ENCODE peak calls at places on chromosomes 11 and 22, in eight cellular contexts. X, M, S, F, T, W, J and L are unnamed samples.
A peak's percentile ranks its signal among the peaks of the same experiment; 100 is the strongest.

GRCh38 chr11:126355324-126355925 is at the start of gene ST3GAL4:
- DNase-seq in F (peak; percentile 89), J (peak; percentile 25), W (peak; percentile 90), X (peak; percentile 78), M (peak; percentile 33), T (no peak), S (peak; percentile 83), L (peak; percentile 65)

GRCh38 chr22:48464246-48464645 is 1363.4 kb downstream of the BRD1 start:
- DNase-seq in F (no peak), X (no peak), M (no peak), T (no peak), W (no peak), J (no peak), S (no peak), L (no peak)

GRCh38 chr22:17980638-17981051 is 43.7 kb downstream of the MICAL3 start:
- DNase-seq in M (peak; percentile 72), J (no peak), W (no peak), F (no peak), S (peak; percentile 81), X (peak; percentile 38), T (no peak), L (peak; percentile 48)

GRCh38 chr11:131966667-131967066 is 596.3 kb downstream of the NTM start:
- DNase-seq in T (no peak), X (no peak), M (no peak), S (no peak), J (no peak), F (no peak), W (no peak), L (no peak)

GRCh38 chr11:133937015-133937414 is 19.8 kb downstream of the IGSF9B start:
- DNase-seq in J (no peak), F (no peak), S (no peak), X (no peak), W (no peak), M (no peak), T (no peak), L (no peak)

GRCh38 chr22:40006641-40007040 is 11.9 kb downstream of the FAM83F start:
- DNase-seq in F (no peak), X (no peak), S (no peak), M (no peak), W (no peak), J (no peak), T (no peak), L (no peak)

GRCh38 chr11:72259490-72259889 is 15.5 kb upstream of the PHOX2A start:
- DNase-seq in J (no peak), W (no peak), M (no peak), T (no peak), S (no peak), F (no peak), X (no peak), L (no peak)

GRCh38 chr11:64900263-64900678 is 16.7 kb downstream of the ATG2A start:
- DNase-seq in M (no peak), S (no peak), X (peak; percentile 32), W (no peak), F (no peak), T (peak; percentile 44), J (no peak), L (no peak)

GRCh38 chr11:114846040-114846791 is 167.9 kb downstream of the NXPE2 start:
- DNase-seq in W (no peak), T (no peak), F (no peak), X (peak; percentile 33), S (no peak), J (no peak), M (no peak), L (no peak)

GRCh38 chr11:12377106-12377823 is at the start of gene PARVA:
- DNase-seq in F (no peak), W (peak; percentile 88), S (peak; percentile 77), X (peak; percentile 75), J (no peak), M (no peak), T (no peak), L (peak; percentile 72)

GRCh38 chr11:11841121-11841604 is 609 bp upstream of the USP47 start:
- DNase-seq in T (no peak), S (peak; percentile 69), J (no peak), M (peak; percentile 44), X (peak; percentile 61), F (no peak), W (peak; percentile 75), L (peak; percentile 33)

GRCh38 chr11:102396708-102397563 is 49.9 kb downstream of the BIRC2 start:
- DNase-seq in J (no peak), M (no peak), F (no peak), W (no peak), X (no peak), S (no peak), T (no peak), L (no peak)

GRCh38 chr22:40332319-40332781 is 13.9 kb upstream of the ADSL start:
- DNase-seq in T (no peak), F (no peak), W (no peak), S (no peak), J (no peak), M (no peak), X (no peak), L (no peak)

GRCh38 chr11:65503606-65503922 is 4.7 kb downstream of the MALAT1 start:
- DNase-seq in T (no peak), X (no peak), M (no peak), W (no peak), J (no peak), F (no peak), S (no peak), L (no peak)

DNA sequence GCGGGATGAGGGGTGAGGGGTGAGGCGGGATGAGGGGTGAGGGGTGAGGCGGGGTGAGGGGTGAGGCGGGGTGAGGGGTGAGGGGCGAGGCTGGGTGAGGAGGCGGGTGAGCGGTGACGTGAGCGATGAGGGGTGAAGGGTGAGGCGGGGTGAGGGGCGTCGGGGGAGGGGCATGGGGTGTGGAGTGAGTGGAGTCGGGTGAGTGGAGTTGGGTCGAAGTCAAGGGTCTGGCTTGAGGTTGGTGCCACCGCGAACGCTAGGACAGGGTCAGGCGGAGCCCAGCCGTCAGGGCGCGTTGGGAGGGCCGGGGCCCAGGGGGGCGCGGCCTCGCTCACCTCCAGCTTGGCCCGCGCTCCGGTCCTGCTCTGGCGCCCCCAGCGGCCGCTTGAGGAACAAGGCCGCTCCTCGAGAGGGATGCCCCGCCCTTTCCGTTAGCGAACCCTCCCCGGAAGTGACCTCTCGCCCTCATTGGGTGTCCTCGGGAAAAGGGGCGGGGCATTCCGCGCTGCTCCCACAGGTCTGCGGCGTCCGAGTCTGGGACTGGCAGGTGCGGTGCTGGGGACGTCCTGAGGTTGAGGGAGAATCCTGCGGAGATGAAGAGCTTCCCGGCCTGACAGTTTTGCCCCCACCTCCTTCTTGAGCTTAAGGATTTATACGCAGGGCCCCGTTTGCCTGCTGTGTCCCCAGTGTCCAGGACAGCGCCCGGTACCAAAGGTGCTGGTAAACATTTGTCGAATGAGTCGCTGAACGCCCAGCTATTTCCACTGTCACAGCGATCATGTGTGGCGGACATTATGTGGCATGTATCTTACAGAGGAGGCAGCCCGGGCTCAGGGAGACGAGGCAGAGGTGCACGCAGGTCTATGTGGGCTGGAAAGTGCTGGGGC is at the start of gene SYCE3:
- DNase-seq in S (peak; percentile 99), M (peak; percentile 99), W (peak; percentile 98), T (peak; percentile 65), J (peak; percentile 84), F (no peak), X (peak; percentile 99), L (peak; percentile 99)
- H3K27ac ChIP-seq in S (peak within 1 kb of the TSS; percentile 73), M (peak within 1 kb of the TSS; percentile 78), W (peak within 1 kb of the TSS; percentile 36), T (no peak within 1 kb of the TSS), J (peak within 1 kb of the TSS; percentile 87), F (peak within 1 kb of the TSS; percentile 9), X (peak within 1 kb of the TSS; percentile 75), L (peak within 1 kb of the TSS; percentile 91)

GRCh38 chr22:50272103-50272782 is 2.1 kb upstream of the MAPK11 start:
- DNase-seq in J (no peak), S (no peak), F (no peak), W (no peak), T (no peak), M (no peak), X (no peak), L (no peak)

GRCh38 chr22:50269573-50270301 is 443 bp downstream of the MAPK11 start:
- DNase-seq in S (no peak), T (no peak), F (no peak), J (no peak), M (no peak), X (peak; percentile 43), W (no peak), L (no peak)

GRCh38 chr22:50271519-50271970 is 1.4 kb upstream of the MAPK11 start:
- DNase-seq in W (no peak), M (peak; percentile 56), J (no peak), F (no peak), X (peak; percentile 66), S (peak; percentile 82), T (no peak), L (peak; percentile 77)

GRCh38 chr22:50270302-50271010 is at the start of gene MAPK11:
- DNase-seq in F (no peak), W (no peak), J (no peak), X (peak; percentile 77), S (peak; percentile 73), T (no peak), M (peak; percentile 70), L (peak; percentile 75)

GRCh38 chr22:50271011-50271394 is 823 bp upstream of the MAPK11 start:
- DNase-seq in M (no peak), X (no peak), T (no peak), F (no peak), W (no peak), S (no peak), J (no peak), L (no peak)
- H3K27ac ChIP-seq in M (no peak overlapping the region), X (no peak overlapping the region), T (no peak overlapping the region), F (no peak overlapping the region), W (peak overlapping the region; percentile 56), S (no peak overlapping the region), J (peak overlapping the region; percentile 80), L (peak overlapping the region; percentile 61)

DNA sequence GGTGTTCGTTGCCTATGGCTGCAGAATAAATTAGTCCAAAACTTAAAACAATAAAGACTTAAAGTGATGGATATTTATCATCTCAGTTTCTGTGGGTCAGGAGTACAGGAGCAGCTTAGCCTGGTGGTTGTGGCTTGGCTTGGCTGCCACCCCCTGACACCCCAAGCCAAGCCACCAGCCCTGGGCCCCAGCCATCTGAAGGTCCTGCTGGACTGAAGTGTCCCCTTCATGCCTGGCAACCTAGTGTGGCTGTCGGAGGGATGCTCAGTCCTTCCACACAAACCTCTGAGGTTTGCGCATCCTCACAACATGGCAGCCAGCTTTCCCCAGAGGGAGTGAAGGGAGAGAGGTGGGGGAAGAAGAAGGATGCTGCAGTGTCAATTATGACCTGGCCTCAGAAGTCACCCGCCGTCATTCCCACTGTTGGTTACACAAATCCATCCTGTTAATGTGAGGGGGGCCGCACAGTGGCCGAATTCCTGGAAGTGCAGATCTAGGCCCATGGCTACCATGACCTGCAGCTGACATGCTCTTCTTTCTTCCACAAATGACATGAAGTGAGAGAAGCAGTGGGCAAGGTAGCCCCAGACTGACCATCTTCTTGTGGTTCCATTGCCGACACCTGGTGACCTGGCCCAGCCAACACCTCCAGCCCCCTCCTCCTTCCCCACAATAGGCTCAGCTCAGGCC is 31.1 kb downstream of the IGF2 start:
- DNase-seq in M (no peak), F (no peak), W (no peak), X (no peak), S (no peak), T (no peak), J (no peak), L (no peak)
- H3K27ac ChIP-seq in M (no peak overlapping the region), F (no peak overlapping the region), W (no peak overlapping the region), X (no peak overlapping the region), S (no peak overlapping the region), T (no peak overlapping the region), J (no peak overlapping the region), L (no peak overlapping the region)

DNA sequence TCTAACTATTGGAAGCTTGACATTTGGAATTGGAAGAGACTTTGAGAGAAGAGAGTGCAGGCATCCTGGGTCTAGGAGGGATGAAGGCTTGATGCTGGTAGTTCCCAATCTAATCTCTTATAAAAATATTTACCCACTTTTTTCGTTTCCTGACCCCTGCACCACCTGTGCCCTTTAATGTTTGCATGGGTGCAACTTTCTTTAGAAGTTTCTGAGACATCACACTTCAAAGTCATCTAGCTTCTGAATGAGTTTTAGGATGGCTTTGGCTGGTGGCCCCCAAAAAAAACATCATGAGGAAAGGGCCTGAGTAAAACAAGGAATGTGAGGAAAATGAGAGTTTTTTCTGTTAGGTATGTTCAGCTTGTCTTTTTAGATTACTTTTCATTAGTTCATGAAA is 1.1 kb downstream of the POLD3 start:
- DNase-seq in W (no peak), S (no peak), X (no peak), M (no peak), F (no peak), T (no peak), J (no peak), L (no peak)
- H3K27ac ChIP-seq in W (peak overlapping the region; percentile 80), S (no peak overlapping the region), X (peak overlapping the region; percentile 92), M (no peak overlapping the region), F (no peak overlapping the region), T (peak overlapping the region; percentile 85), J (no peak overlapping the region), L (no peak overlapping the region)